ENCODE peak calls at places on chromosomes 12 and 14, in nine cellular contexts. Y, F, S, Z, A, K, W, X and D are unnamed samples.
A peak's percentile ranks its signal among the peaks of the same experiment; 100 is the strongest.

GRCh38 chr12:77231548-77231947 is 166.2 kb upstream of the E2F7 start:
- DNase-seq in Y (peak; percentile 93), F (no peak), S (peak; percentile 53), Z (peak; percentile 73), A (peak; percentile 89), K (no peak), W (no peak), X (peak; percentile 98), D (no peak)

GRCh38 chr12:107254258-107254856 is 161.0 kb upstream of the CRY1 start:
- DNase-seq in Y (no peak), F (no peak), S (no peak), Z (no peak), A (no peak), K (no peak), W (no peak), X (no peak), D (no peak)

GRCh38 chr12:93883436-93884154 is 206.4 kb downstream of the CRADD start:
- DNase-seq in Y (peak; percentile 91), F (no peak), S (peak; percentile 4), Z (peak; percentile 88), A (no peak), K (no peak), W (no peak), X (peak; percentile 80), D (no peak)

GRCh38 chr14:90578283-90578985 is 181.6 kb downstream of the CALM1 start:
- DNase-seq in Y (no peak), F (no peak), S (no peak), Z (no peak), A (no peak), K (no peak), W (no peak), X (no peak), D (no peak)

GRCh38 chr12:108265505-108265904 is 73.6 kb downstream of the CMKLR1 start:
- DNase-seq in Y (no peak), F (no peak), S (no peak), Z (no peak), A (no peak), K (no peak), W (no peak), X (no peak), D (no peak)

GRCh38 chr14:69771136-69771535 is 4.2 kb downstream of the SRSF5 start:
- DNase-seq in Y (no peak), F (no peak), S (no peak), Z (no peak), A (no peak), K (no peak), W (no peak), X (no peak), D (no peak)

GRCh38 chr12:111842556-111843396 is 748 bp downstream of the MAPKAPK5 start:
- DNase-seq in Y (peak; percentile 5), F (no peak), S (peak; percentile 77), Z (peak; percentile 27), A (no peak), K (no peak), W (peak; percentile 26), X (peak; percentile 13), D (peak; percentile 65)

GRCh38 chr12:128819293-128820144 is 4.2 kb downstream of the SLC15A4 start:
- DNase-seq in Y (no peak), F (no peak), S (no peak), Z (no peak), A (no peak), K (no peak), W (no peak), X (no peak), D (peak; percentile 35)

GRCh38 chr14:32683679-32684078 is 255.0 kb upstream of the NPAS3 start:
- DNase-seq in Y (no peak), F (no peak), S (no peak), Z (no peak), A (no peak), K (no peak), W (no peak), X (no peak), D (no peak)

GRCh38 chr14:49999216-49999761 is 106.4 kb downstream of the ARF6 start:
- DNase-seq in Y (peak; percentile 84), F (no peak), S (peak; percentile 84), Z (peak; percentile 92), A (no peak), K (peak; percentile 85), W (peak; percentile 83), X (peak; percentile 66), D (peak; percentile 59)

GRCh38 chr12:120468271-120468845 is 1.2 kb downstream of the SRSF9 start:
- DNase-seq in Y (peak; percentile 62), F (no peak), S (peak; percentile 31), Z (peak; percentile 70), A (peak; percentile 30), K (peak; percentile 46), W (peak; percentile 31), X (peak; percentile 69), D (peak; percentile 67)

GRCh38 chr14:106530423-106531107 is 1004.2 kb downstream of the TMEM121 start:
- DNase-seq in Y (no peak), F (no peak), S (no peak), Z (no peak), A (no peak), K (peak; percentile 21), W (peak; percentile 48), X (no peak), D (peak; percentile 5)

GRCh38 chr12:90199008-90199407 is 490.4 kb upstream of the ATP2B1 start:
- DNase-seq in Y (no peak), F (no peak), S (no peak), Z (peak; percentile 3), A (no peak), K (no peak), W (no peak), X (peak; percentile 17), D (peak; percentile 53)

GRCh38 chr12:72219937-72220336 is 52.2 kb upstream of the TRHDE start:
- DNase-seq in Y (no peak), F (no peak), S (no peak), Z (no peak), A (no peak), K (no peak), W (no peak), X (no peak), D (no peak)

GRCh38 chr12:113129664-113130456 is 5.7 kb downstream of the RASAL1 start:
- DNase-seq in Y (no peak), F (no peak), S (no peak), Z (no peak), A (no peak), K (peak; percentile 25), W (no peak), X (no peak), D (no peak)

GRCh38 chr12:50598321-50598862 is 93.6 kb downstream of the DIP2B start:
- DNase-seq in Y (peak; percentile 50), F (no peak), S (no peak), Z (no peak), A (no peak), K (no peak), W (no peak), X (peak; percentile 67), D (no peak)